ENCODE peak calls at places on chromosomes 5 and 9, in four cellular contexts. Y is natural killer cell, D is fibroblast of pulmonary artery, T is dorsolateral prefrontal cortex. L is an unnamed sample.

GRCh38 chr9:113574381-113575262 is 111.1 kb downstream of the RGS3 start:
- DNase-seq in Y (no peak), D (no peak), T (peak), L (no peak)

GRCh38 chr9:134432471-134432870 is 106.2 kb downstream of the RXRA start:
- DNase-seq in Y (no peak), D (no peak), T (no peak), L (no peak)

GRCh38 chr5:89968870-89969472 is 440.6 kb downstream of the CETN3 start:
- DNase-seq in Y (no peak), D (peak), T (no peak), L (no peak)

GRCh38 chr9:114522847-114523246 is 17.6 kb upstream of the WHRN start:
- DNase-seq in Y (no peak), D (no peak), T (no peak), L (no peak)

GRCh38 chr9:70049236-70049635 is 5.6 kb downstream of the MAMDC2 start:
- DNase-seq in Y (no peak), D (peak), T (no peak), L (peak)

GRCh38 chr5:177130211-177131018 is 3.2 kb upstream of the NSD1 start:
- DNase-seq in Y (no peak), D (no peak), T (no peak), L (no peak)

GRCh38 chr9:133449760-133450159 is 10.0 kb upstream of the CACFD1 start:
- DNase-seq in Y (no peak), D (no peak), T (no peak), L (no peak)

GRCh38 chr5:157528036-157528632 is 47.4 kb downstream of the ADAM19 start:
- DNase-seq in Y (no peak), D (no peak), T (no peak), L (no peak)

GRCh38 chr5:1847611-1848010 is 35.1 kb downstream of the IRX4 start:
- DNase-seq in Y (no peak), D (no peak), T (no peak), L (no peak)

GRCh38 chr5:83125560-83125959 is 48.2 kb downstream of the XRCC4 start:
- DNase-seq in Y (no peak), D (no peak), T (no peak), L (no peak)

GRCh38 chr9:12933957-12934356 is 159.1 kb downstream of the LURAP1L start:
- DNase-seq in Y (no peak), D (peak), T (no peak), L (no peak)

GRCh38 chr5:170623576-170624181 is 119.9 kb downstream of the KCNIP1 start:
- DNase-seq in Y (no peak), D (peak), T (peak), L (peak)

GRCh38 chr5:17056056-17056690 is 120.1 kb upstream of the MYO10 start:
- DNase-seq in Y (no peak), D (peak), T (no peak), L (no peak)

GRCh38 chr9:70340572-70340971 is 73.9 kb downstream of the KLF9 start:
- DNase-seq in Y (no peak), D (peak), T (no peak), L (no peak)

DNA sequence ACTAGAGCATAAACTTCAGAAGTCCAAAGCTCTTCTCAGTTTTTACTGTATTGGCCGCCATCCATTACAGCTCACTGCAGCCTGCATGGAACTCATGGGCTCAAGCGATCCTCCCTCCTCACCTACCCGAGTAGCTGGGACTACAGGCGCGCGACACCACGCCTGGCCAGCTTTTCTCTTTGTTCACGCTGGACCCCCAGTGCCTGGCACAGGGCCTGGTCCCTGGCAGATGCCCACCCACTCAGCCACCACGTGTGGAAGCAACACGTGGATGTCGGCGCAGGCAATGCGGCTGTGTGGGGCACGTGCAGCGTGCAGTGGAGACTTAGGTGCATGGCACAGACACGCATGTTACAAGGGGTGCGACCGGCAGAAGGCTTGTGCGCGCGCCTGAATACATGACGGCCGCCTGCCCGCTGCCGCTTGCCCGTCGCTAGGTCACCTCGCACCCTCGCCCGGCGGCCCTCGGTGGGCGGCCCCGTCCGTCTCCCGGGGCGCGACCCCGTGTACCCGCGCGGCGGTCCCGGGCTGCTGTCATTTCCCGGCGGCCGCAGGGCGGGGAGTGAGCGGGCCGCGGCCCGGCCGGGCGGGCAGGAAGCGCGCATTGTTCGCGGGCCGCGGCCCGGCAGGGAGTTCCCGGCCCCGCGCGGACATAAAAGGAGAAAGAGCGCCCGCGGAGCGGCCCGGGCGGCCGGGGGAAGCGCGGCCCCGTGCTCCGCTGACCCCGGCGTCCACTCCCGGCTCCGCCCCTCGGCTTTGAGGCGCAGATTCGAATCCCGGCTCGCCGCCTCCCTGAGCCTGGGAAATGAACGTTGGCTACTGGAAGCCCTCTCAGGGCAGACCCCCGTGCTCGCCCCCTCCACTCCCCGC is 24.1 kb upstream of the PTGS1 start:
- DNase-seq in Y (peak), D (peak), T (no peak), L (no peak)
- TF ChIP-seq CTCF in Y (no peak), D (no peak), T (no peak), L (no peak)

GRCh38 chr9:122016789-122017188 is 76.3 kb downstream of the TTLL11 start:
- DNase-seq in Y (no peak), D (peak), T (no peak), L (no peak)
- TF ChIP-seq CTCF in Y (no peak), D (peak), T (peak), L (peak)

DNA sequence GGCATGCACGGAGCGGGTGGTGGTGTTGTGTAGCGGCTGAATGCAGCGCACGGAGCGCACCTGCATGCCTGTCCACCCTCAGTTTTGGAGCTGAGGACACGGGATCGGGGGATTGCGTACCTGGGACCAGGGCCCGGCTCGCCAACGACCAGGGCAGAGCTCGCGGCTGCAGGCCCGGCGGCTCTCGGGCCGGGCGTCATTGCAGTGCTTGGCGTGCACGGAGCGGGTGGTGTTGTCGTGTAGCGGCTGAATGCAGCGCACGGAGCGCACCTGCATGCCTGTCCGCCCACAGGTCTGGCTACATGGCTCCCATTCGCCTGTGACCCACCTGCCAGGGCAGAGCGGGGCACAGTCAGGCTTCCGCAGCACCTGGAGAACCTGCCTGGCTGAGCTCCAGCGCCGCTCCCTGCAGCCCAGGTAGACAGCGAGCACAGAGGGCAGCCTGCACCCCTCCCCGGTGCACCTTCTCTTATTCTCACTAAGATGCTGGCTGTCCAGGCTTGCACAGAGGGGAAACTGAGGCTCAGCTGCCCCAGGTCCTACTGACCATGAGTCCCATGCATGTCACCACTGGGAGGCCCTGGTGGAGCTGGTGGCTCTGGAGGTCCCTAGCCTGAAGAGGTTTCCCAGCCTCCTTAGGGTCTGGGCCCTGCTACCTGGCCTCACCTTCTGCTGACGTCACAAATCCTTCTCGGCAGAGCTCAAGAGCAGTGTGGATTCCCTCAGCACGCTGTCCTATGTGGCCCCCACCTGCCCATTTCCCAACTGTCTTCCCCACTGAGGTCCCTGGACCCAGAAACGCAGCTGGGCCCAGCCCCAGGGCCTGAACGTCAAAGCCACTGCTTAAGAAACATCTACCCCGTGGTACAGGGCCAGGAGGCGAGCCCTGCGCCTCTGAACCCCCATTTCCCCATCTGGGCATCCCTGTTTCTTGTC is 64.9 kb downstream of the ZNF354C start:
- DNase-seq in Y (no peak), D (no peak), T (peak), L (no peak)
- TF ChIP-seq CTCF in Y (no peak), D (no peak), T (no peak), L (no peak)

GRCh38 chr9:87089963-87090362 is 142.7 kb upstream of the GAS1 start:
- DNase-seq in Y (no peak), D (peak), T (no peak), L (no peak)
- TF ChIP-seq CTCF in Y (no peak), D (no peak), T (no peak), L (no peak)

GRCh38 chr5:9515451-9515850 is 30.4 kb downstream of the SEMA5A start:
- DNase-seq in Y (no peak), D (no peak), T (no peak), L (no peak)

GRCh38 chr5:9514968-9515367 is 30.9 kb downstream of the SEMA5A start:
- DNase-seq in Y (no peak), D (no peak), T (no peak), L (no peak)

GRCh38 chr5:9516591-9516990 is 29.3 kb downstream of the SEMA5A start:
- DNase-seq in Y (no peak), D (no peak), T (no peak), L (no peak)

GRCh38 chr5:9512452-9512851 is 33.4 kb downstream of the SEMA5A start:
- DNase-seq in Y (no peak), D (peak), T (no peak), L (no peak)

DNA sequence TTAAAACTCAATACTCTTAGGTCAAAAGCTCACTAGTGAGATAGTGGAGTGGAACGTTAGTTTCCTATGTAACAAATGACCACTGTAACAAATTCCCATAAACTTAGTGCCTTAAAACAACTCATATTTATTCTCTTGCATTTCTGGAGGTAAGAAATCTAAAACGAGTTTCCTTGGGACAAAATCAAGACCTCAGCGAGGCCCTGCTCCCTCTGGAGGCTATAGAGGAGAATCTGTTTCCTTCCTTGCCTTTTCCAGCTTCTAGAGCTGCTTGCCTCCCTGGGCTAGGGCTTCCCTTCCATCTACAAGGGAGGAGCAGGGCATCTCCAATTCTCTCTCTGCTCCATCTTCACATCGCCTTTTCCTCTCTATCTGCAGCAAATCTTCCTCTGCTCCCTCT is 32.0 kb downstream of the SEMA5A start:
- DNase-seq in Y (no peak), D (peak), T (no peak), L (no peak)
- TF ChIP-seq CTCF in Y (no peak), D (peak), T (peak), L (peak)

GRCh38 chr9:121826711-121827110 is 175.3 kb downstream of the DAB2IP start:
- DNase-seq in Y (no peak), D (no peak), T (no peak), L (no peak)

GRCh38 chr9:121822093-121823085 is 171.0 kb downstream of the DAB2IP start:
- DNase-seq in Y (no peak), D (no peak), T (no peak), L (no peak)

GRCh38 chr9:121823451-121824169 is 172.2 kb downstream of the DAB2IP start:
- DNase-seq in Y (no peak), D (no peak), T (no peak), L (no peak)

GRCh38 chr9:121825481-121825830 is 174.0 kb downstream of the DAB2IP start:
- DNase-seq in Y (no peak), D (no peak), T (no peak), L (no peak)

GRCh38 chr9:121824651-121825480 is 173.4 kb downstream of the DAB2IP start:
- DNase-seq in Y (no peak), D (no peak), T (no peak), L (no peak)
- TF ChIP-seq CTCF in Y (no peak), D (no peak), T (no peak), L (no peak)

DNA sequence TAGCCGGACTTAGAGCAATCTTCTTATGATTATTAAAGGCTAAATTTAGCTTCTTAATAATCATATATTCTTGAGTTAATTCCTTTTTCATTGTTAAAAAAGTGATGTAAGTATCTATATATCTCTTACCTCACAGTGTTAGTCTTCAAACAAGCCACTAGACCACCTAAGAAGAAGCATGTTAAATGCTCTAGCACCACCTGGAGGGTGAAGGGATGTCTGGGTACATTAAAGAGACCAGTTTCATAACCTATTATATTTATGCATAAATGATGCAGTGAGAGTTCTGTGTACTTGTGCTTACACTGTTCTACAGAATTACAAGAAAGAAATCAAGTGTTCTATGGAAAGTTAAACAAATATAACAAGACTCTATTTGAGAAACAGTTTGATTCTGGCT is 55.9 kb upstream of the SLCO6A1 start:
- DNase-seq in Y (no peak), D (peak), T (no peak), L (no peak)
- TF ChIP-seq CTCF in Y (no peak), D (peak), T (no peak), L (no peak)

GRCh38 chr5:59184769-59185168 is 601.9 kb downstream of the RAB3C start:
- DNase-seq in Y (no peak), D (no peak), T (no peak), L (no peak)
- TF ChIP-seq CTCF in Y (no peak), D (no peak), T (no peak), L (no peak)

GRCh38 chr9:116152390-116152789 is 1.2 kb upstream of the PAPPA start:
- DNase-seq in Y (no peak), D (no peak), T (no peak), L (no peak)
- TF ChIP-seq CTCF in Y (no peak), D (peak), T (peak), L (peak)

L was measured in AG04450.